ENCODE peak calls at places on chromosomes 16 and 17, in ten cellular contexts. Z is GOT3; N is heart right ventricle; H is activated T-cell treated with anti-CD3 and anti-CD28 coated beads, Interleukin-2, amount 50 U/mL, for 48 hours; G is GM12891; S is tibial nerve; Y is EL; P is stimulated activated CD4-positive, alpha-beta T cell treated with anti-CD3 and anti-CD28 coated beads, Interleukin-12 subunit alpha, Interleukin-12 subunit beta, amount 100 ng/mL, for 4 hours; A is activated CD4-positive, CD25-positive, alpha-beta regulatory T cell treated with anti-CD3 and anti-CD28 coated beads, Interleukin-2, amount 50 U/mL, for 16 hours; M is SW480. W is an unnamed sample.

GRCh38 chr16:80692270-80692669 is 112.1 kb downstream of the CDYL2 start:
- DNase-seq in Z (no peak), N (no peak), H (no peak), G (no peak), S (no peak), Y (no peak), P (no peak), A (no peak), M (no peak), W (no peak)

GRCh38 chr16:67873435-67874146 is 739 bp downstream of the EDC4 start:
- DNase-seq in Z (no peak), N (no peak), H (no peak), G (no peak), S (no peak), Y (no peak), P (no peak), A (no peak), M (no peak), W (peak)

GRCh38 chr16:78461087-78461486 is 361.6 kb downstream of the WWOX start:
- DNase-seq in Z (no peak), N (no peak), H (no peak), G (no peak), S (no peak), Y (no peak), P (no peak), A (no peak), M (no peak), W (no peak)

GRCh38 chr16:554640-555413 is 5.4 kb upstream of the PRR35 start:
- DNase-seq in Z (peak), N (no peak), H (no peak), G (no peak), S (no peak), Y (peak), P (no peak), A (no peak), M (peak), W (peak)

GRCh38 chr16:80309178-80309577 is 231.6 kb upstream of the DYNLRB2 start:
- DNase-seq in Z (no peak), N (no peak), H (no peak), G (no peak), S (no peak), Y (no peak), P (no peak), A (no peak), M (no peak), W (no peak)

GRCh38 chr17:17051380-17051779 is 9.1 kb downstream of the MPRIP start:
- DNase-seq in Z (no peak), N (no peak), H (no peak), G (no peak), S (no peak), Y (no peak), P (no peak), A (no peak), M (no peak), W (peak)

GRCh38 chr17:33121272-33121671 is 129.6 kb downstream of the SPACA3 start:
- DNase-seq in Z (no peak), N (no peak), H (no peak), G (no peak), S (no peak), Y (no peak), P (no peak), A (no peak), M (no peak), W (no peak)

GRCh38 chr16:89201467-89202377 is 1.4 kb upstream of the SLC22A31 start:
- DNase-seq in Z (no peak), N (peak), H (peak), G (peak), S (no peak), Y (peak), P (peak), A (peak), M (no peak), W (peak)

GRCh38 chr17:58840820-58841612 is 85.4 kb downstream of the PPM1E start:
- DNase-seq in Z (no peak), N (no peak), H (no peak), G (no peak), S (no peak), Y (no peak), P (no peak), A (no peak), M (no peak), W (no peak)

GRCh38 chr16:89026121-89026612 is 49.2 kb upstream of the CBFA2T3 start:
- DNase-seq in Z (no peak), N (no peak), H (peak), G (no peak), S (no peak), Y (no peak), P (peak), A (no peak), M (peak), W (no peak)

GRCh38 chr16:49596119-49596518 is 222.5 kb downstream of the C16orf78 start:
- DNase-seq in Z (no peak), N (no peak), H (no peak), G (no peak), S (no peak), Y (no peak), P (no peak), A (no peak), M (no peak), W (no peak)

GRCh38 chr17:43449470-43450202 is 34.1 kb upstream of the DHX8 start:
- DNase-seq in Z (no peak), N (no peak), H (no peak), G (no peak), S (no peak), Y (no peak), P (no peak), A (no peak), M (no peak), W (no peak)

GRCh38 chr17:17142556-17142955 is 63.6 kb downstream of the PLD6 start:
- DNase-seq in Z (no peak), N (no peak), H (no peak), G (no peak), S (no peak), Y (no peak), P (no peak), A (no peak), M (no peak), W (no peak)

GRCh38 chr17:31787857-31788570 is 71.0 kb downstream of the COPRS start:
- DNase-seq in Z (peak), N (no peak), H (no peak), G (no peak), S (no peak), Y (peak), P (no peak), A (no peak), M (peak), W (no peak)

GRCh38 chr16:65070831-65071230 is 51.0 kb downstream of the CDH11 start:
- DNase-seq in Z (no peak), N (peak), H (no peak), G (no peak), S (no peak), Y (peak), P (no peak), A (no peak), M (peak), W (no peak)

GRCh38 chr16:47523342-47524006 is 62.3 kb downstream of the PHKB start:
- DNase-seq in Z (no peak), N (no peak), H (no peak), G (peak), S (no peak), Y (no peak), P (no peak), A (no peak), M (no peak), W (no peak)

GRCh38 chr17:46984341-46984740 is 5.3 kb upstream of the RPRML start:
- DNase-seq in Z (no peak), N (no peak), H (no peak), G (no peak), S (no peak), Y (no peak), P (no peak), A (no peak), M (no peak), W (no peak)

GRCh38 chr16:89038221-89038721 is 55.4 kb upstream of the ACSF3 start:
- DNase-seq in Z (no peak), N (peak), H (no peak), G (no peak), S (no peak), Y (no peak), P (no peak), A (no peak), M (no peak), W (no peak)

GRCh38 chr17:80169784-80170500 is at the start of gene CARD14:
- DNase-seq in Z (no peak), N (no peak), H (no peak), G (no peak), S (no peak), Y (no peak), P (no peak), A (no peak), M (no peak), W (peak)

GRCh38 chr16:54283735-54284318 is 2.8 kb downstream of the IRX3 start:
- DNase-seq in Z (no peak), N (no peak), H (peak), G (no peak), S (no peak), Y (no peak), P (no peak), A (no peak), M (no peak), W (peak)

GRCh38 chr17:48611213-48611612 is 396 bp upstream of the HOXB7 start:
- DNase-seq in Z (no peak), N (no peak), H (no peak), G (no peak), S (no peak), Y (no peak), P (no peak), A (no peak), M (peak), W (no peak)

GRCh38 chr17:48505788-48506187 is 25.0 kb downstream of the HOXB1 start:
- DNase-seq in Z (no peak), N (no peak), H (peak), G (no peak), S (no peak), Y (peak), P (no peak), A (no peak), M (peak), W (no peak)

GRCh38 chr17:18991531-18992315 is 12.8 kb downstream of the FAM83G start:
- DNase-seq in Z (no peak), N (no peak), H (no peak), G (no peak), S (no peak), Y (no peak), P (no peak), A (no peak), M (no peak), W (no peak)